ENCODE peak calls at places on chromosomes 12 and 14, in five cellular contexts. One of them, this sample, is unnamed.

GRCh38 chr12:90823859-90824258 is 131.1 kb downstream of the CCER1 start:
- DNase-seq in cardiac muscle cell: no peak
- DNase-seq in natural killer cell: no peak
- DNase-seq in neural crest cell: no peak
- DNase-seq in esophagus squamous epithelium: no peak
- DNase-seq in this sample: peak

GRCh38 chr12:64104376-64104775 is 117.7 kb downstream of the KICS2 start:
- DNase-seq in cardiac muscle cell: peak
- DNase-seq in natural killer cell: no peak
- DNase-seq in neural crest cell: no peak
- DNase-seq in esophagus squamous epithelium: no peak
- DNase-seq in this sample: no peak

GRCh38 chr12:89448951-89449371 is 75.6 kb downstream of the GALNT4 start:
- DNase-seq in cardiac muscle cell: no peak
- DNase-seq in natural killer cell: no peak
- DNase-seq in neural crest cell: no peak
- DNase-seq in esophagus squamous epithelium: no peak
- DNase-seq in this sample: no peak

GRCh38 chr12:24177889-24178288 is 228.4 kb upstream of the SOX5 start:
- DNase-seq in cardiac muscle cell: no peak
- DNase-seq in natural killer cell: no peak
- DNase-seq in neural crest cell: no peak
- DNase-seq in esophagus squamous epithelium: no peak
- DNase-seq in this sample: no peak

GRCh38 chr12:9066183-9066623 is 49.5 kb downstream of the A2M start:
- DNase-seq in cardiac muscle cell: no peak
- DNase-seq in natural killer cell: no peak
- DNase-seq in neural crest cell: no peak
- DNase-seq in esophagus squamous epithelium: no peak
- DNase-seq in this sample: no peak

GRCh38 chr14:28407931-28408330 is 358.7 kb upstream of the FOXG1 start:
- DNase-seq in cardiac muscle cell: no peak
- DNase-seq in natural killer cell: no peak
- DNase-seq in neural crest cell: no peak
- DNase-seq in esophagus squamous epithelium: no peak
- DNase-seq in this sample: no peak

GRCh38 chr14:23984891-23985607 is 3.7 kb upstream of the DHRS4L2 start:
- DNase-seq in cardiac muscle cell: peak
- DNase-seq in natural killer cell: no peak
- DNase-seq in neural crest cell: no peak
- DNase-seq in esophagus squamous epithelium: no peak
- DNase-seq in this sample: no peak

GRCh38 chr12:89703768-89704167 is 4.9 kb downstream of the ATP2B1 start:
- DNase-seq in cardiac muscle cell: no peak
- DNase-seq in natural killer cell: no peak
- DNase-seq in neural crest cell: no peak
- DNase-seq in esophagus squamous epithelium: no peak
- DNase-seq in this sample: no peak

GRCh38 chr14:51297066-51297465 is 57.0 kb downstream of the TMX1 start:
- DNase-seq in cardiac muscle cell: no peak
- DNase-seq in natural killer cell: no peak
- DNase-seq in neural crest cell: no peak
- DNase-seq in esophagus squamous epithelium: no peak
- DNase-seq in this sample: no peak

GRCh38 chr12:77213316-77213715 is 147.9 kb upstream of the E2F7 start:
- DNase-seq in cardiac muscle cell: peak
- DNase-seq in natural killer cell: no peak
- DNase-seq in neural crest cell: no peak
- DNase-seq in esophagus squamous epithelium: no peak
- DNase-seq in this sample: no peak

GRCh38 chr12:1532796-1533195 is 61.6 kb downstream of the FBXL14 start:
- DNase-seq in cardiac muscle cell: no peak
- DNase-seq in natural killer cell: no peak
- DNase-seq in neural crest cell: no peak
- DNase-seq in esophagus squamous epithelium: no peak
- DNase-seq in this sample: no peak

GRCh38 chr14:38129705-38130104 is 78.0 kb upstream of the SSTR1 start:
- DNase-seq in cardiac muscle cell: no peak
- DNase-seq in natural killer cell: no peak
- DNase-seq in neural crest cell: no peak
- DNase-seq in esophagus squamous epithelium: no peak
- DNase-seq in this sample: no peak

GRCh38 chr12:123949118-123949774 is 23.4 kb downstream of the CCDC92 start:
- DNase-seq in cardiac muscle cell: no peak
- DNase-seq in natural killer cell: no peak
- DNase-seq in neural crest cell: no peak
- DNase-seq in esophagus squamous epithelium: no peak
- DNase-seq in this sample: no peak
- TF ChIP-seq CTCF in cardiac muscle cell: no peak
- TF ChIP-seq CTCF in natural killer cell: no peak
- TF ChIP-seq CTCF in neural crest cell: no peak
- TF ChIP-seq CTCF in esophagus squamous epithelium: no peak
- TF ChIP-seq CTCF in this sample: no peak

DNA sequence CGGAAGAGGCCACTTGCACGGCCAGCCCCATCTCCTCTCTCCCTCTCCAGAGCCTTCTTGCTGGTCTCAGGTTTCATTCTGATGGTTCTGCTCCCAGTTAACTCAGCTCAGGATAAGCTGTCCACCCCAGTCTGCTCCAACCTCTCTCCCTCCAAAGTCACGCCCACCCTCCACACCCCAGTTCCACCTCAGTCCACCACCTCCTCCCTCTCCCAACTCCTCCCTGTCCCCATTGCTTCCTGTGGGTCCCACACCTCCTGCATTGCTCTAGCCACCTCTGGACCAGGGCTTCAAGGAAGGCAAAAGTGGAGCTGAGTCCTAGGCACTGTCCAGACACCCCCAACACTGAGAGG is 13.1 kb downstream of the KRT71 start:
- DNase-seq in cardiac muscle cell: no peak
- DNase-seq in natural killer cell: no peak
- DNase-seq in neural crest cell: no peak
- DNase-seq in esophagus squamous epithelium: no peak
- DNase-seq in this sample: no peak
- TF ChIP-seq CTCF in cardiac muscle cell: no peak
- TF ChIP-seq CTCF in natural killer cell: no peak
- TF ChIP-seq CTCF in neural crest cell: no peak
- TF ChIP-seq CTCF in esophagus squamous epithelium: no peak
- TF ChIP-seq CTCF in this sample: no peak

GRCh38 chr14:80084196-80084595 is 127.1 kb downstream of the DIO2 start:
- DNase-seq in cardiac muscle cell: no peak
- DNase-seq in natural killer cell: no peak
- DNase-seq in neural crest cell: no peak
- DNase-seq in esophagus squamous epithelium: no peak
- DNase-seq in this sample: no peak
- TF ChIP-seq CTCF in cardiac muscle cell: no peak
- TF ChIP-seq CTCF in natural killer cell: no peak
- TF ChIP-seq CTCF in neural crest cell: no peak
- TF ChIP-seq CTCF in esophagus squamous epithelium: no peak
- TF ChIP-seq CTCF in this sample: no peak

DNA sequence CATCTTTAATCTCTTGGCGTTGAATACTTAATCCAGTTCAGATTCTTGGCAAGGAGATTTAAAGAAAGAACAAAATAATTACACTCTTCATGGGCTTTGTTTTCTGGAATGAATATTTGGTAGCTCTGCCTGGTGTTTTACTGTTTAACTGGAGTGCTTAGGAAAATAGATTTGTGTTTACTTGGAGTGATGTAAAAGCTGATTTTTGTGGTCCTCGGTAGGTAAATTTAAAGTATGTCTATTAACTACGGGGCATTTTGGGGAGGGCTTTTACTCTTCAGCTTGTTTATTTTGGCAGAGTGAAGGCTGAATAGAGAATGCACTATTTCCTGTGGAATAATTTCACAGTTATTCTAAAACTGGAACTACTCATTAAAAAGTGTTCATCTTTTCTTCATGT is 150.2 kb upstream of the LRIG3 start:
- DNase-seq in cardiac muscle cell: no peak
- DNase-seq in natural killer cell: no peak
- DNase-seq in neural crest cell: no peak
- DNase-seq in esophagus squamous epithelium: no peak
- DNase-seq in this sample: no peak
- TF ChIP-seq CTCF in cardiac muscle cell: no peak
- TF ChIP-seq CTCF in natural killer cell: no peak
- TF ChIP-seq CTCF in neural crest cell: no peak
- TF ChIP-seq CTCF in esophagus squamous epithelium: no peak
- TF ChIP-seq CTCF in this sample: no peak

GRCh38 chr12:19971881-19972280 is 396.5 kb upstream of the PDE3A start:
- DNase-seq in cardiac muscle cell: no peak
- DNase-seq in natural killer cell: no peak
- DNase-seq in neural crest cell: no peak
- DNase-seq in esophagus squamous epithelium: no peak
- DNase-seq in this sample: no peak

GRCh38 chr12:19970116-19970515 is 398.2 kb upstream of the PDE3A start:
- DNase-seq in cardiac muscle cell: peak
- DNase-seq in natural killer cell: no peak
- DNase-seq in neural crest cell: no peak
- DNase-seq in esophagus squamous epithelium: no peak
- DNase-seq in this sample: no peak

GRCh38 chr12:19972325-19973288 is 395.7 kb upstream of the PDE3A start:
- DNase-seq in cardiac muscle cell: no peak
- DNase-seq in natural killer cell: no peak
- DNase-seq in neural crest cell: no peak
- DNase-seq in esophagus squamous epithelium: no peak
- DNase-seq in this sample: no peak

GRCh38 chr12:19970826-19971225 is 397.5 kb upstream of the PDE3A start:
- DNase-seq in cardiac muscle cell: no peak
- DNase-seq in natural killer cell: no peak
- DNase-seq in neural crest cell: no peak
- DNase-seq in esophagus squamous epithelium: no peak
- DNase-seq in this sample: no peak

GRCh38 chr12:19971396-19971802 is 396.9 kb upstream of the PDE3A start:
- DNase-seq in cardiac muscle cell: no peak
- DNase-seq in natural killer cell: no peak
- DNase-seq in neural crest cell: no peak
- DNase-seq in esophagus squamous epithelium: no peak
- DNase-seq in this sample: peak
- TF ChIP-seq CTCF in cardiac muscle cell: no peak
- TF ChIP-seq CTCF in natural killer cell: no peak
- TF ChIP-seq CTCF in neural crest cell: no peak
- TF ChIP-seq CTCF in esophagus squamous epithelium: no peak
- TF ChIP-seq CTCF in this sample: peak

DNA sequence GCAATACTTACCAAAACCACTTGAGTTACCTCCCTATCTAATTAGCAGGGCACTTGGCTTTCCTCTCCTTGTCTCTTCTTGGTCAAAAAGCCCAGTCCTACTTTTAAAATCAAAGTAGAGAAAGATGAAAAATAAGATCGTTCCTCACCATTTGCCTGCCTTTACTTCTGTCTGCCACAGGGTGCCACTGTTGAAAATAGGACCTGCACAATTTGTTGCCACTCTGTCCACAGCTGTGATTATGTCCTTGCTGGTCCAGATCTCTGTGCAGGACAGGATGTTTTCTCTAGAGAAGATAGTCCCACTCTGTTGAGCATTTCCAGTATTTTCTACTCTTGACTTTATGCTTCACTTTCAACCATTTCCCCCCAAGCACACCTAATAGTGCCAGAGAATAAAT is 179.9 kb downstream of the PDZRN4 start:
- DNase-seq in cardiac muscle cell: peak
- DNase-seq in natural killer cell: no peak
- DNase-seq in neural crest cell: no peak
- DNase-seq in esophagus squamous epithelium: no peak
- DNase-seq in this sample: no peak
- TF ChIP-seq CTCF in cardiac muscle cell: peak
- TF ChIP-seq CTCF in natural killer cell: no peak
- TF ChIP-seq CTCF in neural crest cell: peak
- TF ChIP-seq CTCF in esophagus squamous epithelium: no peak
- TF ChIP-seq CTCF in this sample: peak

This sample was measured in type B pancreatic cell.